ENCODE peak calls at places on chromosomes 13 and 19, in five cellular contexts. V is RWPE1, P is SW 1271, B is pons, U is adipocyte. J is an unnamed sample.

GRCh38 chr19:39334444-39334976 is 1.3 kb downstream of the GMFG start:
- DNase-seq in V (no peak), P (no peak), B (no peak), U (no peak), J (no peak)

GRCh38 chr19:48817585-48818124 is 6.8 kb upstream of the BCAT2 start:
- DNase-seq in V (no peak), P (no peak), B (no peak), U (no peak), J (no peak)

GRCh38 chr13:95677564-95678386 is 836 bp downstream of the DNAJC3 start:
- DNase-seq in V (peak), P (no peak), B (peak), U (peak), J (peak)

GRCh38 chr13:110346661-110347067 is 39.6 kb downstream of the COL4A2 start:
- DNase-seq in V (peak), P (no peak), B (no peak), U (no peak), J (peak)

GRCh38 chr13:107296804-107297203 is 728.9 kb upstream of the ARGLU1 start:
- DNase-seq in V (peak), P (no peak), B (no peak), U (peak), J (no peak)

GRCh38 chr19:53034948-53035675 is 9.4 kb upstream of the ERVV-2 start:
- DNase-seq in V (no peak), P (no peak), B (no peak), U (peak), J (peak)

GRCh38 chr13:89457977-89458376 is 1786.8 kb downstream of the SLITRK5 start:
- DNase-seq in V (peak), P (no peak), B (no peak), U (no peak), J (no peak)

GRCh38 chr13:113427562-113428468 is 25.5 kb downstream of the ADPRHL1 start:
- DNase-seq in V (no peak), P (no peak), B (no peak), U (peak), J (no peak)

GRCh38 chr19:5953680-5954213 is 24.2 kb downstream of the RANBP3 start:
- DNase-seq in V (no peak), P (no peak), B (peak), U (no peak), J (peak)

GRCh38 chr13:33721719-33722118 is 96.2 kb upstream of the RFC3 start:
- DNase-seq in V (no peak), P (no peak), B (peak), U (peak), J (no peak)

GRCh38 chr19:15463865-15464371 is 426 bp downstream of the RASAL3 start:
- DNase-seq in V (no peak), P (no peak), B (no peak), U (no peak), J (no peak)

GRCh38 chr13:40170982-40171381 is 495.5 kb downstream of the FOXO1 start:
- DNase-seq in V (no peak), P (no peak), B (no peak), U (no peak), J (no peak)

GRCh38 chr13:34410653-34411052 is 531.4 kb upstream of the NBEA start:
- DNase-seq in V (no peak), P (no peak), B (no peak), U (no peak), J (no peak)

GRCh38 chr19:48194041-48194871 is 23.8 kb downstream of the ZSWIM9 start:
- DNase-seq in V (no peak), P (no peak), B (no peak), U (peak), J (no peak)

GRCh38 chr19:33434886-33435705 is 61.6 kb downstream of the CEBPG start:
- DNase-seq in V (peak), P (no peak), B (no peak), U (peak), J (peak)

GRCh38 chr19:38134538-38135149 is 89.4 kb downstream of the DPF1 start:
- DNase-seq in V (no peak), P (no peak), B (no peak), U (peak), J (peak)

J was measured in NCI-H69.